ENCODE peak calls at places on chromosomes 13 and 19, in five cellular contexts. V is ovary, L is MCF 10A, B is left ventricle myocardium inferior, R is progenitor cell of endocrine pancreas. T is an unnamed sample.

GRCh38 chr19:42515241-42515832 is 12.9 kb downstream of the CEACAM1 start:
- DNase-seq in V (no peak), L (no peak), B (no peak), R (no peak), T (no peak)

GRCh38 chr13:106532111-106532929 is 3.1 kb downstream of the EFNB2 start:
- DNase-seq in V (no peak), L (peak; percentile 47), B (no peak), R (no peak), T (no peak)

GRCh38 chr13:82701021-82701420 is 1181.3 kb downstream of the SLITRK1 start:
- DNase-seq in V (no peak), L (no peak), B (no peak), R (no peak), T (no peak)

GRCh38 chr13:97515643-97516042 is 81.7 kb downstream of the RAP2A start:
- DNase-seq in V (no peak), L (no peak), B (no peak), R (no peak), T (no peak)

GRCh38 chr13:49641810-49642291 is 13.5 kb downstream of the ARL11 start:
- DNase-seq in V (no peak), L (peak; percentile 93), B (peak; percentile 46), R (no peak), T (peak; percentile 33)

GRCh38 chr19:2394669-2395292 is 32.6 kb downstream of the TIMM13 start:
- DNase-seq in V (no peak), L (no peak), B (no peak), R (no peak), T (peak; percentile 72)

GRCh38 chr13:39100996-39101751 is 62.9 kb downstream of the NHLRC3 start:
- DNase-seq in V (no peak), L (no peak), B (no peak), R (no peak), T (no peak)

GRCh38 chr13:63690672-63691071 is 2275.0 kb upstream of the PCDH20 start:
- DNase-seq in V (no peak), L (no peak), B (no peak), R (no peak), T (no peak)

GRCh38 chr19:47657719-47658118 is 48.8 kb downstream of the BICRA start:
- DNase-seq in V (no peak), L (no peak), B (no peak), R (no peak), T (no peak)

GRCh38 chr19:56423985-56424353 is 19.8 kb downstream of the ZNF583 start:
- DNase-seq in V (no peak), L (no peak), B (no peak), R (no peak), T (no peak)

GRCh38 chr19:4744451-4745170 is 21.0 kb upstream of the DPP9 start:
- DNase-seq in V (peak; percentile 72), L (peak; percentile 94), B (no peak), R (no peak), T (no peak)

GRCh38 chr19:50313812-50314536 is 15.2 kb downstream of the KCNC3 start:
- DNase-seq in V (no peak), L (no peak), B (no peak), R (no peak), T (no peak)

GRCh38 chr13:20526664-20527063 is 1.0 kb upstream of the CRYL1 start:
- DNase-seq in V (no peak), L (no peak), B (no peak), R (no peak), T (no peak)

GRCh38 chr19:55289117-55289796 is 5.5 kb downstream of the BRSK1 start:
- DNase-seq in V (no peak), L (no peak), B (no peak), R (no peak), T (no peak)

DNA sequence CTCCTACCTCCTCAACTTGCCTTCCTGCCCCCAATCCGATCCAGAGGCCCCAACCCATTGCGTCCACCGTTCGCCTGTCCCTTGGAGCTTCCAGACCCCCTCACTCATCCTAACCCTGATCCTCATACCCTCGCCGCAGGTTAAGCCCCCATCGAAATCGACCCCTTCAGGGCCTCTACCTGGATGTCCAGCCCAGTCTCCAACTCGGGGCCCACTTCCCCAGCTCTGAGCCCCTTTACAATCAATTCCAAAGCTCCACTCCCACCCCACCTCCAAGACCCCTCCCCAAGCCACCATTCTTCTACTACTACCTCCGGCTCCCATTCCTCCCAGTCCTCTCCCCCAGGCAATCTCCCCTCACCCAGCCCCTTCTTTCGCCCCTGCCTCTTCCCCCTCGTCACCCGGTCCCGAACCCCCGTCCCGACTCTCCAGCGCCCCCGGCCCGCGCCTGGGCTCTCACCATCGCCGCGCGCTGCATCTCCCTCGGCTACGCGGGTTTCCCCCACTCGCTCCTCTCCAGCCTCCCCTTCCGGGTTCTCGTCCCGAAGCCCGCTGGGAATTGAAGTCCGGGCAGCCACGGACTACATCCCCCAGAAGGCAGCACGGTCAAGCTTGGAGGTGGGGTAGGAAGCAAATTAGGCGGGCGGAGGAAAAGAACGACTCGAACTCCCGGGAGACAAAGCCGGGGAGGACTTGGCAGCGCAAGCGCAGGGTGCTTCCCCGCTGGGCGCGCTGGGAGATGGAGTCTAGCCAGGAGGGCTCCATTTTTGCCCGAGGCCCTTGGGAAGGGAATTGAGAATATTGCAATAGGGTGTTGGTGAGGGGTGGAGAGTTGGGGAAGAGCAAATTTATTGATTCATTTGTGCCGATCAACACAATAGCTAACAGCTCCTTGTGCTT is at the start of gene FBXO46:
- DNase-seq in V (peak; percentile 97), L (peak; percentile 99), B (peak; percentile 96), R (peak; percentile 92), T (peak; percentile 97)
- TF ChIP-seq CTCF in V (no peak), L (no peak), B (no peak), R (peak; percentile 15), T (peak; percentile 12)

DNA sequence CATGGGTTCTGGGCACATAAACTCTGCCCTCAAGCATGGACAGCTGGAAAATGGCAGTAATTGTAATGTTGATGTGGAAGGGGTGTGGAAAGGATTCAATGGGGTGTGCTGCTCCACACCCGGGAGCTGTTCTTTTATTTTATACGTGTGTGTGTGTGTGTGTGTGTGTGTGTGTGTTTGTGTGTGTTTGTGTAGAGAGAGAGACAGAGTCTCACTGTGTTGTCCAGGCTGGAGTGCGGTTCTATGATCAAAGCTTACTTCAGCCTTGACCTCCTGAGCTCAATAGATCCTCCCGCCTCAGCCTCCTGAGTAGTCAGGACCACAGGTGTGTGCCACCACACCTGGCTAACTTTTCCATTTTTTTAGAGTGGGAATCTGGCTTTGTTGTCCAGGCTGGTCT is 2.8 kb downstream of the MRPS12 start:
- DNase-seq in V (no peak), L (no peak), B (no peak), R (no peak), T (no peak)
- TF ChIP-seq CTCF in V (no peak), L (no peak), B (no peak), R (no peak), T (no peak)

DNA sequence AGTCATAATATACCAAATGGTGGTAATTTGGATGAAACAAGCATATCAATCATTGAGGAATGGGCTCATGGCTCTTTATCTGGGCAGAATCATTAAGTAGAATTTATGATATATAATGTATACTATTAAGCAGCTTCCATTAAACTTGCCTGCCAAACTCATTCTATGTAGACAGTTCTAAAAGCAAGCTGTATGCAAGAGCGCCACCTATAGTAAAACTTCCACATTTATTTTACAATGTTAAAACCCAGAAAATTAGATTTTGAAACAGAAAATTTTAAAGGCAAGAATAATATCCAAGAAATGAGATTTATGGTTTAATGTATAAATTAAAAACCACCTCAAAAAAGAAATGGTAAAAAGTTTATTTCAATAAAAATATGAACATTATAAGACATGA is 161.5 kb downstream of the MZT1 start:
- DNase-seq in V (no peak), L (peak; percentile 43), B (no peak), R (no peak), T (no peak)
- TF ChIP-seq CTCF in V (no peak), L (peak; percentile 56), B (peak; percentile 56), R (peak; percentile 86), T (peak; percentile 64)

DNA sequence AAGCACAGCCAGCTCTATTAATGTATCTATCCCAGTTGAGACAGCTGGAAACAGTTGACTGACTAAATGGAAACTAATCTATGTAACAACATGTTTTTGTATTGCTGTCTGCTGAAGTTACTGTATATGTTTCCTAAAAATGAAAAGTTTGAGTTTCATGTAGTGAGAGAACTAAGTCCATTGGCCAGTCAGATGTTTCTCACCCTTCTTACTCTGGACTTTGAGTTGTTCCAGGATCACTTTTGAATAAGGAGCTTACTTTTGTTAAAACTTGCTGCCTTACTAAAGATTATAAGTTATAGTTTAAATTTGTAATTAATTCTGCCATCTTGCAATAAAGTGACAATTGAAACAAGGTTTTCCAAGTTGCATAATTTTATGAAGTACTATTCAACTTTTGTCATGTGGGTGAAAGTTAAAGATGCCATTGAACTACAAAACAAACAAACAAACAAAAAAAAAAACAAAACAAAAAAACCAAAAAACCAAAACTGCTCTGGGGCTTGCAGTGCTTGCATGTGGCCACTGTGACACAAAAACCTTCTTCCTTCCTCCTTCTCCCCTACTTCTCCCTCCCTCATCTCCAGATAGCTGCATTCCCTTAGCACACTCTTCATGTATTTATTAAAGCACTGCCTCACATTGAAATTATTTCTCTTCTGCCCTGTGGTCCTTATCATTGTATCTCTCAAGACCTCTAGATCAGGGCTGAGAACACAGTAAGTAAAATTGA is 15.3 kb downstream of the WDFY2 start:
- DNase-seq in V (no peak), L (no peak), B (no peak), R (no peak), T (no peak)
- TF ChIP-seq CTCF in V (no peak), L (no peak), B (peak; percentile 18), R (no peak), T (no peak)

DNA sequence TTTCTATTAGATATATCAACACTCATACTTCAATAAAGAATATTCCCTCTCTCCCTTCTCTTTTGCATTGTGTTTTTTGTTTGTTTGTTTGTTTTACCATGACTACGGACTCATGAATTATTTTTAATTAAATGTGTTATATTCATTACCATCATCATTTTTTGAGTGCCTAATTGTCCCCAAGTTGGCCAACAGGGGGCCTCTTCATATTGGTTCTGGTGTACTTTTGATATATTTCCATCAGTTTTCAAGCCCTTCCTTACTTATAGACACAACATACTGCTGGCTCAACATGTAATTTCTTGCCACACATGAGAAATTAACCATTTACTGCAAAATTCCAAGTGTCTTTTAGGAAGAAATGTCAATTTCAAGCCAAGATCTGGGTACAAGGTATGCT is 54.5 kb upstream of the GPC6 start:
- DNase-seq in V (no peak), L (no peak), B (no peak), R (no peak), T (no peak)
- TF ChIP-seq CTCF in V (no peak), L (no peak), B (no peak), R (peak; percentile 47), T (no peak)

DNA sequence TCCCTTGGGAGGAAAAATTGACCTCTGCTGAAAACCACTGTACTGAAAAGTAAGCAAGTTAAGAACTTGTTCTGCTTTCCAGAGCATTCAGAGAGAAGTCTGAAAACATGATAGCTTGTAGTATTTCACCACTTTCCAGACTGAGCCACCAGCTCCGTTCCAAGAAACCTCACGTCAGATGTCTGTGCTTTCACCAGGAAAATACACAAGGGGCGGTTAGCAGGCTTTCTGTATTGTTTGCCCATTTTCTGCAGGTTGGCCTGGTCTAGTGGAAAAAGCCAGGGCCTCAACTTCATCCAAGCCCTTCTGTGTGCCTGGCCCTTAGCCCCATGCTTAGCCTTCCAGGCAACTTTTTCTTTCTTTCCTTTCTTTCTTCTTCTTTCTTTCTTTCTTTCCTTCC is 36.4 kb downstream of the RXFP2 start:
- DNase-seq in V (no peak), L (no peak), B (peak; percentile 58), R (no peak), T (no peak)
- TF ChIP-seq CTCF in V (no peak), L (no peak), B (no peak), R (no peak), T (no peak)